ENCODE peak calls at places on chromosomes 3 and 15, in four cellular contexts. R is lung, C is pulmonary artery endothelial cell, Y is GM04504. Z is an unnamed sample.
A peak's percentile ranks its signal among the peaks of the same experiment; 100 is the strongest.

GRCh38 chr3:197023241-197023997 is 6.2 kb downstream of the MELTF start:
- DNase-seq in R (no peak), C (no peak), Y (no peak), Z (no peak)

GRCh38 chr15:62269504-62269903 is 104.4 kb upstream of the C2CD4B start:
- DNase-seq in Y (no peak), R (no peak), C (no peak), Z (no peak)

GRCh38 chr3:25962255-25962654 is 172.4 kb downstream of the OXSM start:
- DNase-seq in C (no peak), Y (no peak), R (no peak), Z (peak; percentile 1)

GRCh38 chr3:77042892-77043291 is 3.0 kb downstream of the ROBO2 start:
- DNase-seq in Y (no peak), R (no peak), C (no peak), Z (no peak)

GRCh38 chr15:51401065-51401780 is 59.8 kb downstream of the GLDN start:
- DNase-seq in Y (no peak), R (no peak), C (no peak), Z (no peak)

GRCh38 chr3:129313415-129313982 is 34.8 kb downstream of the HMCES start:
- DNase-seq in Y (no peak), R (no peak), C (no peak), Z (peak; percentile 35)

GRCh38 chr3:192819001-192819569 is 91.7 kb upstream of the FGF12 start:
- DNase-seq in C (peak; percentile 48), Y (peak; percentile 58), R (no peak), Z (peak; percentile 88)

GRCh38 chr3:192128922-192129321 is 598.4 kb downstream of the FGF12 start:
- DNase-seq in Y (no peak), R (no peak), C (no peak), Z (no peak)

GRCh38 chr15:51492528-51492927 is 130.0 kb downstream of the DMXL2 start:
- DNase-seq in C (no peak), R (no peak), Y (no peak), Z (no peak)

GRCh38 chr15:95175914-95176658 is 944.7 kb downstream of the MCTP2 start:
- DNase-seq in R (no peak), Y (peak; percentile 53), C (peak; percentile 89), Z (peak; percentile 75)

GRCh38 chr3:59953104-59953503 is 903.3 kb upstream of the CFAP20DC start:
- DNase-seq in Y (no peak), R (no peak), C (no peak), Z (no peak)

GRCh38 chr3:59644479-59645075 is 594.8 kb upstream of the CFAP20DC start:
- DNase-seq in R (no peak), Y (no peak), C (no peak), Z (no peak)

GRCh38 chr3:188687389-188687788 is 484.4 kb upstream of the TPRG1 start:
- DNase-seq in C (no peak), Y (peak; percentile 66), R (no peak), Z (peak; percentile 56)